ENCODE peak calls at places on chromosome X, in four cellular contexts. E is AG04449, U is choroid plexus epithelial cell, L is adrenal gland. V is an unnamed sample.

GRCh38 chrX:134880866-134881265 is 109.9 kb upstream of the SMIM10 start:
- DNase-seq in E (no peak), U (peak), L (no peak), V (no peak)

GRCh38 chrX:22272613-22273012 is at the start of gene CBLL2:
- DNase-seq in E (no peak), U (no peak), L (no peak), V (no peak)

GRCh38 chrX:153304988-153305736 is 16.4 kb downstream of the PNMA6F start:
- DNase-seq in E (no peak), U (no peak), L (no peak), V (no peak)

GRCh38 chrX:31333181-31333831 is 261.5 kb upstream of the FTHL17 start:
- DNase-seq in E (peak), U (peak), L (no peak), V (peak)

GRCh38 chrX:68433155-68433980 is at the start of gene OPHN1:
- DNase-seq in E (no peak), U (peak), L (peak), V (no peak)

GRCh38 chrX:40644175-40644574 is 3.2 kb downstream of the CXorf38 start:
- DNase-seq in E (no peak), U (peak), L (no peak), V (no peak)

GRCh38 chrX:15451913-15452312 is 41.2 kb downstream of the PIR start:
- DNase-seq in E (no peak), U (peak), L (no peak), V (no peak)

GRCh38 chrX:63275127-63275526 is 76.0 kb downstream of the SPIN4 start:
- DNase-seq in E (no peak), U (peak), L (peak), V (no peak)

GRCh38 chrX:100926453-100926852 is 2.3 kb downstream of the XKRX start:
- DNase-seq in E (no peak), U (no peak), L (no peak), V (no peak)

GRCh38 chrX:130805906-130806305 is 97.1 kb downstream of the ENOX2 start:
- DNase-seq in E (no peak), U (no peak), L (no peak), V (no peak)

GRCh38 chrX:1592863-1593201 is 1.4 kb downstream of the AKAP17A start:
- DNase-seq in E (no peak), U (no peak), L (no peak), V (no peak)

GRCh38 chrX:134258202-134258601 is 21.2 kb downstream of the CCDC160 start:
- DNase-seq in E (no peak), U (no peak), L (no peak), V (no peak)

GRCh38 chrX:56281789-56282188 is 49.6 kb downstream of the KLF8 start:
- DNase-seq in E (no peak), U (peak), L (no peak), V (no peak)

GRCh38 chrX:100368167-100368566 is 41.9 kb downstream of the PCDH19 start:
- DNase-seq in E (no peak), U (peak), L (no peak), V (no peak)

GRCh38 chrX:105018865-105019264 is 201.6 kb downstream of the TEX13A start:
- DNase-seq in E (no peak), U (no peak), L (no peak), V (no peak)

GRCh38 chrX:132025085-132025484 is 2.0 kb downstream of the STK26 start:
- DNase-seq in E (no peak), U (no peak), L (no peak), V (no peak)

GRCh38 chrX:48919947-48920712 is 1.3 kb upstream of the PIM2 start:
- DNase-seq in E (no peak), U (no peak), L (no peak), V (no peak)

GRCh38 chrX:44299177-44299576 is 44.3 kb downstream of the EFHC2 start:
- DNase-seq in E (no peak), U (no peak), L (no peak), V (no peak)

GRCh38 chrX:72305286-72306084 is at the start of gene CITED1:
- DNase-seq in E (no peak), U (no peak), L (no peak), V (no peak)

GRCh38 chrX:149504226-149504914 is 736 bp downstream of the IDS start:
- DNase-seq in E (no peak), U (no peak), L (no peak), V (no peak)

GRCh38 chrX:47366051-47366722 is 4.2 kb upstream of the ZNF157 start:
- DNase-seq in E (no peak), U (peak), L (peak), V (peak)

GRCh38 chrX:108032944-108033343 is 11.9 kb upstream of the VSIG1 start:
- DNase-seq in E (no peak), U (no peak), L (no peak), V (no peak)

GRCh38 chrX:134460861-134461218 is 875 bp downstream of the HPRT1 start:
- DNase-seq in E (no peak), U (peak), L (no peak), V (no peak)

GRCh38 chrX:87900320-87900908 is 382.8 kb downstream of the KLHL4 start:
- DNase-seq in E (no peak), U (no peak), L (no peak), V (no peak)

GRCh38 chrX:13340182-13340791 is 20.4 kb upstream of the ATXN3L start:
- DNase-seq in E (no peak), U (no peak), L (no peak), V (no peak)

GRCh38 chrX:124328765-124329164 is 3.7 kb upstream of the TEX13D start:
- DNase-seq in E (no peak), U (no peak), L (no peak), V (no peak)

GRCh38 chrX:1011632-1012283 is 200.7 kb downstream of the CRLF2 start:
- DNase-seq in E (no peak), U (no peak), L (no peak), V (no peak)

GRCh38 chrX:2549874-2550273 is 49.1 kb upstream of the DHRSX start:
- DNase-seq in E (no peak), U (no peak), L (no peak), V (no peak)

GRCh38 chrX:49058794-49059193 is at the start of gene CCDC120:
- DNase-seq in E (no peak), U (no peak), L (no peak), V (no peak)

GRCh38 chrX:148417934-148418333 is 82.5 kb upstream of the AFF2 start:
- DNase-seq in E (no peak), U (no peak), L (no peak), V (no peak)

GRCh38 chrX:42093756-42094155 is 170.4 kb upstream of the CASK start:
- DNase-seq in E (no peak), U (peak), L (no peak), V (no peak)

GRCh38 chrX:55159556-55159955 is 60.6 kb upstream of the PAGE5 start:
- DNase-seq in E (no peak), U (no peak), L (no peak), V (no peak)

GRCh38 chrX:19670854-19671620 is 155.7 kb upstream of the MAP3K15 start:
- DNase-seq in E (no peak), U (peak), L (no peak), V (peak)

GRCh38 chrX:53442322-53442631 is 8.1 kb upstream of the HSD17B10 start:
- DNase-seq in E (no peak), U (no peak), L (no peak), V (no peak)

GRCh38 chrX:102651968-102652744 is 873 bp downstream of the GPRASP1 start:
- DNase-seq in E (no peak), U (peak), L (peak), V (no peak)

GRCh38 chrX:154396948-154397887 is 959 bp upstream of the RPL10 start:
- DNase-seq in E (no peak), U (peak), L (no peak), V (no peak)

GRCh38 chrX:133939655-133940054 is 45.7 kb downstream of the GPC3 start:
- DNase-seq in E (no peak), U (no peak), L (no peak), V (no peak)

GRCh38 chrX:1912193-1912592 is 297.3 kb downstream of the ASMT start:
- DNase-seq in E (no peak), U (no peak), L (no peak), V (no peak)

GRCh38 chrX:69614896-69615295 is 1.0 kb upstream of the EDA start:
- DNase-seq in E (no peak), U (no peak), L (no peak), V (no peak)

GRCh38 chrX:37926700-37927099 is 79.3 kb upstream of the DYNLT3 start:
- DNase-seq in E (peak), U (peak), L (no peak), V (no peak)
- TF ChIP-seq CTCF in E (peak), U (peak), L (peak), V (peak)

GRCh38 chrX:10121787-10122186 is 35.0 kb upstream of the CLCN4 start:
- DNase-seq in E (no peak), U (peak), L (no peak), V (no peak)
- H3K4me3 ChIP-seq in E (no peak), U (no peak), L (no peak), V (no peak)

DNA sequence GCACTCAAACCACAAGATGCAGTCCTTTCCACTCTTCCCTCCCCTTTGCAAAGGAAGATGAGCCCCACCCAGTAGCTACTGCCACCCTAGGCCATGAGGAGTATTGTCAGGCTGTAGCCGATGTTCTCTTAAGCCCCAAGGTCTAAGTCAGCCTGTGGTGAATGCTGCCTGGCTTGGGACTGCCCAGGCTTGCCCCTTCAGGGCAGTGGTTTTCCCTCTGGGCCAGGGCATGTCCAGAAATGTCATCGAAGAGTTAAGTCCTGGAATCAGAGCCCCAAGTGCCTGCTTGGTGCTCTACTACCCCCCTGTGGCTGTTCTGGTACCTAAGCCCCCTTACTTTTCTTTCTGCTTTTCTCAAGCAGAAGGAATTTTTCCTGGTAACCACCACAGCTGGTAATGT is 11.8 kb upstream of the PGK1 start:
- DNase-seq in E (no peak), U (peak), L (no peak), V (peak)
- TF ChIP-seq CTCF in E (peak), U (peak), L (peak), V (peak)

DNA sequence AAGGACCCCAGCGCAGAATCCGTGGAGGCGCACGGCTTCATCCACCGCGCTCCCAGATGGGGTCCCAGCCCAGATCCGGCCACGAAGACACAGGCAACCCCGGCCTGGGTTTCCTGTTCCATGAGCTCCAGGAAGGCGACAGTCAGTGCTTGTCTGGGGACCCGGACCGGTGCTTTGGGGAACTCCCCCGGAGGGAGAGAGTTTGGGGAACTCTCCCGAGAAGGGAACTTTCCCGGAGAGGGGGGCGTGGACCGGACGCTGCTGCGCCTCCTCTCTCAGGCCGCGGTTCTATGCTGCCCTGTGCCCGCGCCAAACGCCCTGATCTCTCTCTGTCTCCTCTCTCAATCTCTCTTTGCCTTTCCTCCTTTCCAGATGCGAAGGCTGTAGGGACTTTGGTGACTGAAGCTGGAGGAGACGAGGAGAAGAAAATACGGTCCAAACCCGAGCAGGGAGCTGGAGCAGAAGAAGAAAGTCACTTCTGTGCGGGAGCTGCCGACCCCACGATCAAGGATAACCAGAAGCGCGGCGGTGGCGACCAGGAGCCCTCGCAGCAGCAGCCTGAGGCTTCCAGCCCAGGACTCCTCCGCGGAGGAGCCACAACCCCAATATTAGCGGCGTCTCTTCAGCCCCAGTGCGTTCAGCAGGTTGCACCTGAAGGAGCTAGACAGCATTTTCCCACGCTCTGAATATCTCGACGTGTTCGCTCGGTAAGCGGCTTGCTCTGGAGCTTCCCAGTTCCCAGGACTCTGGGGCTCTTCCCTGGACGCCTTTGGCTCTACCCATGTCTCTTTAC is 47.6 kb upstream of the NKAP start:
- DNase-seq in E (no peak), U (no peak), L (peak), V (no peak)
- H3K4me3 ChIP-seq in E (no peak), U (no peak), L (no peak), V (no peak)

DNA sequence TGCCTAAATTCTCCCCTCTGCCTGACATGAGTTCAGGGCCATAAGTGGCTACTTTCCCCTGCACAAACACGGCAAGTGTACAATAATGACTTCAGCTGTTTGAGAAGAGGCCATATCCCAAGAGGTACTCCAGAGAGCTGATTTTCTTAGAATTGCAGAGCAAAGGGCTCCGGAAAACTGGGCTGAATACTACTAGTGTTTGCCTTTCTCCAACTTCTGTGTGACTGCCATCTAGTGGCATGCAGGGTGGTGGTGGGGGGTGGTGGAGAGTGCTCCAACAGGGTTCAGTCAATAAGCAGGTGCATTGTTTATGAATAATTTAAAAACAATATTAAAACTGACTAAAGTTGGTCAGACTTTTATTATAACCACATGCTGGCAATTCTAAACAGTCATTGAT is 130.0 kb downstream of the CHRDL1 start:
- DNase-seq in E (no peak), U (peak), L (no peak), V (peak)
- TF ChIP-seq CTCF in E (peak), U (peak), L (peak), V (peak)

DNA sequence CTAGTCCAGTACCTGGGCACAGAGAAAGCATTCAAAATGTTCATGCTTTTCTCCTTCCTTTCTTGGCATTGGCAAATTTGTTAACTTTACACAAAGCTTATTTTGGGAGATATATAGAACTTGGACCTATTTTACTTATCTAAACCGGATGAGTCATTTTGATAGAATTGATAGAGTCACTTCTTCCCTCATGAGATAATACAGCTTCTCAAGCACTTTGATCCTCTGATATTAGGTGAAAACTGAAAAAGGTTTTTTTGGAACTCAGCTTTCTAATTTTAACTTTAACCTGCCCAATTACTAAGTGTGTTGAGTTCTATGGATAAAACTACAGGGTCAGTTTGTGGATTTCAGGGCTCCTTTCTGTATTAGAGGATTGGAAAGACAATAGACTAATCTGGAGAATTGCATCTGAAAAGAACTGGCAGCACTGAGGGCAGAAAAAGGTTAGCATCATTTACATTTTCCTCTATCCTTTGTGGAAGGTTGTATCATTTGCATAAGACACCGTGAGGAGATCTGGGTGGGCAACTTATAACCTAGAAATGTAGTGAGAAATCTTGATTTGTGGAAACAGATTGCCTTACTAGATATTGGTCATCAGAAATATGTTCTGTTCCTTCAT is 2.4 kb downstream of the WDR44 start:
- DNase-seq in E (no peak), U (no peak), L (no peak), V (no peak)
- H3K4me3 ChIP-seq in E (peak), U (peak), L (no peak), V (peak)